ENCODE peak calls at places on chromosomes 12 and 14, in eight cellular contexts. W is CD8-positive, alpha-beta memory T cell; G is neural progenitor cell; O is heart left ventricle; X is hepatocyte; D is iPS DF 6.9; N is GM23248; B is mesenchymal stem cell. Y is an unnamed sample.

GRCh38 chr12:53118771-53119300 is 15.6 kb downstream of the SOAT2 start:
- DNase-seq in W (no peak), G (no peak), O (no peak), X (peak; percentile 23), D (no peak), N (no peak), B (no peak), Y (no peak)

GRCh38 chr14:98578204-98578603 is 693.8 kb downstream of the BCL11B start:
- DNase-seq in W (no peak), G (no peak), O (no peak), X (peak; percentile 28), D (no peak), N (peak; percentile 18), B (no peak), Y (no peak)

GRCh38 chr12:89882051-89882450 is 173.4 kb upstream of the ATP2B1 start:
- DNase-seq in W (no peak), G (peak; percentile 13), O (no peak), X (peak; percentile 40), D (no peak), N (peak; percentile 63), B (peak; percentile 90), Y (no peak)

GRCh38 chr12:93198086-93198485 is 179.6 kb upstream of the NUDT4 start:
- DNase-seq in W (no peak), G (no peak), O (no peak), X (peak; percentile 52), D (no peak), N (peak; percentile 90), B (peak; percentile 69), Y (no peak)

GRCh38 chr12:87120440-87120839 is 864.2 kb upstream of the MGAT4C start:
- DNase-seq in W (no peak), G (no peak), O (no peak), X (peak; percentile 21), D (no peak), N (peak; percentile 6), B (no peak), Y (no peak)

GRCh38 chr14:58969951-58970751 is 218.3 kb upstream of the DAAM1 start:
- DNase-seq in W (no peak), G (peak; percentile 28), O (no peak), X (no peak), D (no peak), N (no peak), B (peak; percentile 74), Y (no peak)

GRCh38 chr14:32635103-32635719 is 303.5 kb upstream of the NPAS3 start:
- DNase-seq in W (no peak), G (no peak), O (no peak), X (no peak), D (no peak), N (peak; percentile 76), B (peak; percentile 77), Y (peak; percentile 76)

GRCh38 chr14:77580477-77580876 is 36.0 kb downstream of the SPTLC2 start:
- DNase-seq in W (no peak), G (no peak), O (no peak), X (no peak), D (no peak), N (no peak), B (no peak), Y (no peak)

GRCh38 chr12:40226652-40227051 is 1.9 kb downstream of the LRRK2 start:
- DNase-seq in W (no peak), G (no peak), O (peak; percentile 61), X (no peak), D (no peak), N (peak; percentile 96), B (no peak), Y (no peak)

GRCh38 chr14:90484291-90484690 is 87.5 kb downstream of the CALM1 start:
- DNase-seq in W (no peak), G (no peak), O (no peak), X (no peak), D (no peak), N (no peak), B (no peak), Y (no peak)

GRCh38 chr12:113232787-113233585 is 11.7 kb downstream of the TPCN1 start:
- DNase-seq in W (peak; percentile 68), G (peak; percentile 57), O (peak; percentile 65), X (no peak), D (peak; percentile 67), N (peak; percentile 87), B (no peak), Y (no peak)

GRCh38 chr12:113228394-113229028 is 7.2 kb downstream of the TPCN1 start:
- DNase-seq in W (no peak), G (no peak), O (no peak), X (no peak), D (no peak), N (peak; percentile 7), B (no peak), Y (no peak)

GRCh38 chr12:113231275-113232231 is 10.3 kb downstream of the TPCN1 start:
- DNase-seq in W (no peak), G (no peak), O (no peak), X (peak; percentile 76), D (no peak), N (peak; percentile 42), B (peak; percentile 59), Y (no peak)

GRCh38 chr12:113232232-113232615 is 11.0 kb downstream of the TPCN1 start:
- DNase-seq in W (no peak), G (no peak), O (no peak), X (no peak), D (no peak), N (no peak), B (no peak), Y (no peak)

GRCh38 chr12:113230315-113231274 is 9.3 kb downstream of the TPCN1 start:
- DNase-seq in W (no peak), G (no peak), O (no peak), X (no peak), D (no peak), N (no peak), B (no peak), Y (no peak)
- H3K4me1 ChIP-seq in W (peaks cover 58% of the 10 kb centered on the region), G (peaks cover 13% of the 10 kb centered on the region), O (peaks cover 98% of the 10 kb centered on the region), X (peaks cover 31% of the 10 kb centered on the region), D (peaks cover 11% of the 10 kb centered on the region), N (peaks cover 5% of the 10 kb centered on the region), B (peaks cover 30% of the 10 kb centered on the region), Y (no peaks in the 10 kb centered on the region)

GRCh38 chr14:74569387-74569786 is 42.6 kb downstream of the LTBP2 start:
- DNase-seq in W (no peak), G (no peak), O (no peak), X (no peak), D (no peak), N (no peak), B (no peak), Y (no peak)
- H3K4me1 ChIP-seq in W (peaks cover 30% of the 10 kb centered on the region), G (no peaks in the 10 kb centered on the region), O (peaks cover 81% of the 10 kb centered on the region), X (peaks cover 36% of the 10 kb centered on the region), D (peaks cover 1% of the 10 kb centered on the region), N (peaks cover 75% of the 10 kb centered on the region), B (peaks cover 49% of the 10 kb centered on the region), Y (peaks cover 22% of the 10 kb centered on the region)

DNA sequence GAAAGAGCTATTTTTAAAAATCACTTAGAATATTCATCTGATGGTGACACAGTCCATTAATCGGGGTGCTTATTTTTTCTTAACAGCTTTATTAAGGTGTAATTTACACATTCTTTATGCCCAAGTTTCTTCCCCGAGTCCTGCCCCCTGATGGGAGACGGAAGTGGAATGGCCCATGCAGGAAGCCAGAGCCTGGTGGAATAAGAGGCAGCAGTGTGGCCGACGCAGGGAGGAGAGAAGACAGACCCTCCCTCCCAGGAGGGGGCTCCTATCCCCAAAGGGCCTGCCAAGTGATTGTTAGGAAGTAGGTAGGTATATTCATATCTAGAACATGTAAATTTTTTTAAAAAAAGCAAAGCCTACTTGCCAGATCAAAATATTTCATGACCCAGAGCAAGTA is 174.2 kb downstream of the FOXN3 start:
- DNase-seq in W (no peak), G (no peak), O (no peak), X (no peak), D (no peak), N (no peak), B (no peak), Y (no peak)
- H3K4me1 ChIP-seq in W (peaks cover 10% of the 10 kb centered on the region), G (peaks cover 19% of the 10 kb centered on the region), O (peaks cover 37% of the 10 kb centered on the region), X (no peaks in the 10 kb centered on the region), D (no peaks in the 10 kb centered on the region), N (no peaks in the 10 kb centered on the region), B (peaks cover 4% of the 10 kb centered on the region), Y (no peaks in the 10 kb centered on the region)

DNA sequence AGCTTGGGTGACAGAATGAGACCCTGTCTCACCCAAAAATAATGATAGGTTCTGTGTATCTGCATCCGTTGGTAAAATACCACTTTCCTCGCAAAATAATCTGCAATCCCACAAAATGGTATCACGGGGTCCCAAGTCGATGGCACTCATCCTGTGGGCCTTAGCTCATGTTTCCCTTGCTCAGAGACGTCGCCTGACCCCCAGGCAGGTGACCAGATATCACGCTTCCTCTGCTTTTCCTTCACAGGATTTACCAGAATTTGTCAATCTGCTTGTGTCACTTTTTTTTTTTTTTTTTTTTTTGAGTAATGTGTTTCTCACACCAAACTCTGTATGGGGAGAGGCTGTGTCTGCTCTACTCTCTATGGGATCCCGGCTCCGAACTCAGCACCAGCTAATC is 162.6 kb downstream of the PRKCH start:
- DNase-seq in W (no peak), G (no peak), O (no peak), X (no peak), D (no peak), N (no peak), B (no peak), Y (no peak)
- H3K4me1 ChIP-seq in W (peaks cover 32% of the 10 kb centered on the region), G (no peaks in the 10 kb centered on the region), O (peaks cover 27% of the 10 kb centered on the region), X (peaks cover 5% of the 10 kb centered on the region), D (no peaks in the 10 kb centered on the region), N (peaks cover 13% of the 10 kb centered on the region), B (peaks cover 2% of the 10 kb centered on the region), Y (no peaks in the 10 kb centered on the region)

GRCh38 chr12:116562090-116562489 is 2.9 kb downstream of the MAP1LC3B2 start:
- DNase-seq in W (no peak), G (no peak), O (no peak), X (no peak), D (no peak), N (no peak), B (no peak), Y (no peak)

GRCh38 chr12:116563262-116563661 is 4.1 kb downstream of the MAP1LC3B2 start:
- DNase-seq in W (no peak), G (no peak), O (no peak), X (no peak), D (no peak), N (no peak), B (no peak), Y (no peak)

GRCh38 chr12:116559330-116560080 is at the start of gene MAP1LC3B2:
- DNase-seq in W (peak; percentile 81), G (peak; percentile 30), O (peak; percentile 54), X (peak; percentile 86), D (no peak), N (peak; percentile 93), B (peak; percentile 87), Y (no peak)

GRCh38 chr12:116559080-116559329 is 176 bp upstream of the MAP1LC3B2 start:
- DNase-seq in W (no peak), G (no peak), O (no peak), X (no peak), D (no peak), N (no peak), B (no peak), Y (no peak)

DNA sequence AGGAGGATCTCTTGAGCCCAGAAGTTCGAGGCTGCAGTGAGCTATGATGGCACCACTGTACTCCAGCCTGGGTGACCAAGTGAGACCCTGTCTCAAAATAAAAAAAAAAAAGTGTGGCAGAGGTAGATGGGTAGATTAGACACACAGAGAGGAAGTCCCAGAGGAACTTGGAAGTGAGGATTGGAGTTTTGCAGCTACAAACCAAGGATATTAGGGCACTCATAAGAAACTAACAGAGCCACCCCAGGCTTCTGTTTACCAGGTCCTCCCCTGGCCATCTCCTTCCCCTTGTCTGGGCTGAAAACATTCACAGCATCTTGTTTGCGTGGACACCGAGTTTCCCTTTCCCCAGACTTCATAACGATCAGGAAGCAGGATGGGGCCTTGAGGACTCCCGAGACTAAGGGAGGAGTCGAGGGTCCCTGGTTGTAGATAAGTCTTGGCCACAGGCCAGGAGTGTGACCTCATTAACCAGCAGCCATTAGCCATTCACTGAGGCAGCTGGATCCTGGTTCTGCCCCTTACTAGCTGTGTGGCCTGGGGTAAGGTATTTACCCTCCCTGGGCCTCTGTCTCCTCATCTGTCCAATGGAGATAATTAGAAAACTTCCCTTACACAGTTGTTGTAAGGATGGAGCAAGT is 2.1 kb downstream of the MAP1LC3B2 start:
- DNase-seq in W (no peak), G (no peak), O (no peak), X (no peak), D (no peak), N (no peak), B (no peak), Y (no peak)
- H3K4me1 ChIP-seq in W (peaks cover 39% of the 10 kb centered on the region), G (peaks cover 18% of the 10 kb centered on the region), O (peaks cover 12% of the 10 kb centered on the region), X (peaks cover 19% of the 10 kb centered on the region), D (no peaks in the 10 kb centered on the region), N (peaks cover 17% of the 10 kb centered on the region), B (peaks cover 11% of the 10 kb centered on the region), Y (peaks cover 6% of the 10 kb centered on the region)

Y was measured in HAP-1.